ENCODE peak calls at places on chromosomes 2 and 18, in five cellular contexts. N, V, L, T and A are unnamed samples.

GRCh38 chr2:23690421-23691105 is 236.4 kb downstream of the ATAD2B start:
- DNase-seq in N (no peak), V (no peak), L (no peak), T (no peak), A (no peak)

GRCh38 chr2:222336442-222336841 is 37.6 kb upstream of the PAX3 start:
- DNase-seq in N (no peak), V (no peak), L (no peak), T (no peak), A (peak; percentile 10)

GRCh38 chr18:13500227-13500865 is 226.0 kb downstream of the FAM210A start:
- DNase-seq in N (no peak), V (peak; percentile 66), L (peak; percentile 87), T (no peak), A (peak; percentile 55)

GRCh38 chr18:811192-812122 is 585 bp downstream of the YES1 start:
- DNase-seq in N (no peak), V (peak; percentile 65), L (peak; percentile 57), T (peak; percentile 51), A (no peak)

GRCh38 chr2:36476411-36476810 is 120.8 kb downstream of the CRIM1 start:
- DNase-seq in N (no peak), V (no peak), L (no peak), T (no peak), A (no peak)

GRCh38 chr2:216636570-216637450 is 3.6 kb downstream of the IGFBP2 start:
- DNase-seq in N (peak; percentile 64), V (peak; percentile 88), L (peak; percentile 55), T (no peak), A (peak; percentile 85)

GRCh38 chr2:171668111-171668600 is 19.1 kb upstream of the DYNC1I2 start:
- DNase-seq in N (no peak), V (no peak), L (no peak), T (no peak), A (no peak)

GRCh38 chr2:1153959-1154358 is 203.3 kb downstream of the SNTG2 start:
- DNase-seq in N (no peak), V (no peak), L (no peak), T (no peak), A (no peak)

GRCh38 chr2:119233326-119234020 is 9.8 kb downstream of the STEAP3 start:
- DNase-seq in N (no peak), V (peak; percentile 66), L (no peak), T (no peak), A (no peak)

DNA sequence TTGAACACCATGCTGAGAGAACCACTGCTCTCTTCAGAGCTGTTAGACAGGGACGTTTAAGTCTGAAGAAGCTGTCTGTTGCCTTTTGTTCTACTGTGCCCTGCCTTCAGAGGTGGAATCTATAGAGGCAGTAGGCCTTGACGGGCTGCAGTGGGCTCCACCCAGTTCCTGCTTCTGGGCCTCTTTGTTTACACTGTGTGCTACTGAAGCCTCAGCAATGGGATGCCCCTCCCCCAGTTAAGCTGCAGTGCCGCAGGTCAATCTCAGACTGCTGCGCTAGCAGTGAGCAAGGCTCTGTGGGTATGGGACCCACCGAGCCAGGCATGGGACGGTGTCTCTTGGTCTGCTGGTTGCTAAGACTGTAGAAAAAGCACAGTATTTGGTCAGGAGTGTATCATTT is 162.3 kb upstream of the NXPH2 start:
- DNase-seq in N (no peak), V (no peak), L (peak; percentile 39), T (no peak), A (no peak)
- H3K27me3 ChIP-seq in N (peaks cover 30% of the 10 kb centered on the region), V (no peaks in the 10 kb centered on the region), L (no peaks in the 10 kb centered on the region), T (no peaks in the 10 kb centered on the region), A (no peaks in the 10 kb centered on the region)

GRCh38 chr18:76547306-76547705 is 52.3 kb upstream of the ZNF516 start:
- DNase-seq in N (no peak), V (no peak), L (no peak), T (no peak), A (no peak)

GRCh38 chr18:76548541-76548940 is 53.5 kb upstream of the ZNF516 start:
- DNase-seq in N (no peak), V (no peak), L (no peak), T (no peak), A (no peak)

GRCh38 chr18:76545433-76546281 is 50.6 kb upstream of the ZNF516 start:
- DNase-seq in N (no peak), V (no peak), L (no peak), T (no peak), A (no peak)

GRCh38 chr18:76546282-76546572 is 51.2 kb upstream of the ZNF516 start:
- DNase-seq in N (no peak), V (no peak), L (no peak), T (no peak), A (no peak)

GRCh38 chr18:76544511-76545350 is 49.7 kb upstream of the ZNF516 start:
- DNase-seq in N (no peak), V (no peak), L (no peak), T (no peak), A (no peak)
- H3K27me3 ChIP-seq in N (no peaks in the 10 kb centered on the region), V (no peaks in the 10 kb centered on the region), L (no peaks in the 10 kb centered on the region), T (no peaks in the 10 kb centered on the region), A (no peaks in the 10 kb centered on the region)

GRCh38 chr2:18435425-18436037 is 124.9 kb downstream of the RDH14 start:
- DNase-seq in N (peak; percentile 52), V (peak; percentile 31), L (no peak), T (no peak), A (no peak)

GRCh38 chr2:18439716-18440115 is 120.7 kb downstream of the RDH14 start:
- DNase-seq in N (no peak), V (no peak), L (no peak), T (no peak), A (no peak)

GRCh38 chr2:18436408-18437077 is 123.9 kb downstream of the RDH14 start:
- DNase-seq in N (no peak), V (no peak), L (no peak), T (no peak), A (no peak)

GRCh38 chr2:18440141-18440605 is 120.3 kb downstream of the RDH14 start:
- DNase-seq in N (no peak), V (peak; percentile 8), L (no peak), T (no peak), A (no peak)

GRCh38 chr2:18437909-18438308 is 122.5 kb downstream of the RDH14 start:
- DNase-seq in N (no peak), V (no peak), L (no peak), T (no peak), A (no peak)
- H3K27me3 ChIP-seq in N (peaks cover 31% of the 10 kb centered on the region), V (peaks cover 3% of the 10 kb centered on the region), L (no peaks in the 10 kb centered on the region), T (no peaks in the 10 kb centered on the region), A (no peaks in the 10 kb centered on the region)

GRCh38 chr18:27583466-27583865 is 398.4 kb upstream of the CHST9 start:
- DNase-seq in N (no peak), V (no peak), L (no peak), T (no peak), A (no peak)

GRCh38 chr18:27581261-27581904 is 396.3 kb upstream of the CHST9 start:
- DNase-seq in N (no peak), V (no peak), L (no peak), T (no peak), A (no peak)

GRCh38 chr18:27583021-27583420 is 397.9 kb upstream of the CHST9 start:
- DNase-seq in N (no peak), V (no peak), L (no peak), T (no peak), A (no peak)

DNA sequence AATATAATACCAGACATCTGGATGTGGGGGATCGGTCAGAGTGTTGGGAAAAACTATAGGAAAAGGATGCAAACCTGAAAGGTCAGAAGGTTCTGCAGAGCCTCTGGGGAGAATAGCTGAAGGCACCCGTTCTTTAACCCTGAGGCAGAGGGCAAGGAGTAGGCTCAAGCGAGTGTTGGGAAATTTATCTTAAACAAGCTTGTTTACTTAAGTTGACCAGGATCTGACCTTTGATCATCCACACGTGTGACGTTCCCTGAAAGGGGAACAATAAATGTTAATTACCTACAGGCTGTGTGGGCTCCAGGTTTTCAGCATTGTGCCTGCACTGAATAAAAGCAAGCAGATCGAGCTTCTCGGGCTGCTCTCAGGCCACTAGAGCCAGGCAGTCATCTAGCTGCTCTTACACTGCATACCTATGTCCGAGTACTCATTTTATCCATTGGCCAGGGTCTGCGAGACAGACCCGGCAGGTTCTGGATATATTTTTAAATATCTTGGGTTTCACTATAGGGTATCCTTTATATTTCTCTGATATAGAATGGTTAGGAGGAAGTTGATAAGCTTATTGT is 400.6 kb upstream of the CHST9 start:
- DNase-seq in N (no peak), V (no peak), L (no peak), T (no peak), A (no peak)
- H3K27me3 ChIP-seq in N (no peaks in the 10 kb centered on the region), V (no peaks in the 10 kb centered on the region), L (no peaks in the 10 kb centered on the region), T (no peaks in the 10 kb centered on the region), A (no peaks in the 10 kb centered on the region)

DNA sequence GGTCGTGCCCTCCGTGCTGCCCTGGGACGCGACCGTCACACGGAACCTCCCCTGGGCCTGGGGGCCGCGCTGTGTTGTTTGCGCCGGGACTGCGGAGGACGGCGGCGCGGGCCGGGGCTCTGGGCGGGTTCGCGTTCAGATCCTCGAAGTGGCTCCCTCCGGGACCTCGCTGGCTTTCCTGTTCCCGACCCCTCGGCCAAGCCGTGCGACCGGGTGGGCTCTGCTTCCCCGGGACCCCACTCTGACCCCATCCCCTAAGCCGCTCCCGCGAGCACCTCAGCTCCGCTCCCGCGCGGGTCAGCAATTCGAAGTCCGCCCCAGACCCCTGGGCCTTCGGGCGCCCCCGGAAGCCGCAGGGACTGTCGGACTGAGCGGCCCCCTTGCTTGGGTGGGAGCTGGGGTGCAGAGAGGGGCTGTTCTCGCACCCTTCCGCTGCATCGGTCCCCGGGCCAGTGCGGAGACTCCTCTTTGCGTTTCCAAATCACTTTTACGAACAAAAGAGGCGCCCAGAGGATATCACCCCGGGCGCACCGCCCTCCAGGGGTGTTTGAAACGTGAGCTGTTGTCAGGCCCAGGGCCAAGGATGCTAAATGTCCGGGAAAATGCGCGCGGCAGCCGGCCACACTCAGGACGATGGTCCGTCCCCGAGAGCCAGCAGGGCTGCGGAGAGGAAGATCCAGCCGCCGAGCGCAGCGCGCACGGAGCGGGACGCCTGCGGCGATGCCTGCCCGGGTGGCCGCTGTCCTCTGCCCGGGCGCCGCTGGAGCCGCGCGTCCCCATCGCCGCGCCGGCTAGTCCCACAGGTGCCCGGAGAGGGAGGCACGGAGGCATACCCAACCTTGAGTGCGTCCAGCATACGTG is 73.5 kb downstream of the ZCCHC2 start:
- DNase-seq in N (no peak), V (peak; percentile 20), L (no peak), T (no peak), A (peak; percentile 82)
- H3K27me3 ChIP-seq in N (no peaks in the 10 kb centered on the region), V (peaks cover 14% of the 10 kb centered on the region), L (peaks cover 19% of the 10 kb centered on the region), T (no peaks in the 10 kb centered on the region), A (peaks cover 24% of the 10 kb centered on the region)

GRCh38 chr18:26471027-26471426 is 77.3 kb downstream of the KCTD1 start:
- DNase-seq in N (no peak), V (no peak), L (no peak), T (no peak), A (no peak)
- H3K27me3 ChIP-seq in N (no peaks in the 10 kb centered on the region), V (no peaks in the 10 kb centered on the region), L (no peaks in the 10 kb centered on the region), T (no peaks in the 10 kb centered on the region), A (no peaks in the 10 kb centered on the region)

GRCh38 chr18:47251289-47252120 is at the start of gene SKOR2:
- DNase-seq in N (no peak), V (no peak), L (peak; percentile 69), T (no peak), A (peak; percentile 79)
- H3K27me3 ChIP-seq in N (peaks cover 36% of the 10 kb centered on the region), V (peaks cover 69% of the 10 kb centered on the region), L (peaks cover 82% of the 10 kb centered on the region), T (no peaks in the 10 kb centered on the region), A (peaks cover 98% of the 10 kb centered on the region)

DNA sequence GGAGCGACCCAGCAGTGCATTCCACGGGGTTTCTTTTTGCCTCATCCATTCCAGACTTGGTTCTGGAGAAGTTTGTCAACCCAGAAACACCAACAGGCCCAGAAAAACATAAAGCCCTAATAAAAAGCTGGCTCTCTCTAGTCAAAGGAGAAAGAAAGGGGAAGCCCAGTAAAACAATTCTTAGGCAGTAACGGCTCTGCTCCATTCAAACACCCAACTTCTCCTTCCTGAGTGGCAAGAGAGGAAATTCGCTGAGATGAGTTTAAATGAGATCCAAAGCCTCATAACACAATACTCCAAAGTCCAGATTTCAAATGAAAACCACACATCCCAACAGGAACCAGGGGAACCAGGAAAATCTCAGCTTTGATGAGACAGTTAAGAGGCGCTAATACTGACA is 179.9 kb downstream of the RPIA start:
- DNase-seq in N (no peak), V (no peak), L (no peak), T (no peak), A (no peak)
- H3K27me3 ChIP-seq in N (peaks cover 41% of the 10 kb centered on the region), V (peaks cover 2% of the 10 kb centered on the region), L (no peaks in the 10 kb centered on the region), T (no peaks in the 10 kb centered on the region), A (no peaks in the 10 kb centered on the region)